ENCODE peak calls at places on chromosome 2, in four cellular contexts. I is EH; P is H7; U is activated CD8-positive, alpha-beta memory T cell treated with anti-CD3 and anti-CD28 coated beads, Interleukin-2, amount 50 U/mL, for 48 hours. S is an unnamed sample.

GRCh38 chr2:151315381-151315903 is 26.0 kb upstream of the NMI start:
- DNase-seq in I (peak; percentile 30), P (no peak), U (no peak), S (no peak)

GRCh38 chr2:127451981-127452380 is 33.8 kb downstream of the PROC start:
- DNase-seq in I (peak; percentile 14), P (no peak), U (no peak), S (no peak)

GRCh38 chr2:40373093-40373492 is 78.8 kb downstream of the SLC8A1 start:
- DNase-seq in I (no peak), P (no peak), U (no peak), S (no peak)

GRCh38 chr2:168935810-168936581 is 34.9 kb downstream of the G6PC2 start:
- DNase-seq in I (peak; percentile 42), P (no peak), U (no peak), S (no peak)

GRCh38 chr2:20012282-20013060 is at the start of gene MATN3:
- DNase-seq in I (peak; percentile 52), P (peak; percentile 89), U (no peak), S (peak; percentile 84)

GRCh38 chr2:120108749-120109148 is 95.9 kb downstream of the EPB41L5 start:
- DNase-seq in I (peak; percentile 44), P (no peak), U (no peak), S (no peak)

GRCh38 chr2:24471662-24472061 is 19.4 kb upstream of the NCOA1 start:
- DNase-seq in I (no peak), P (no peak), U (no peak), S (no peak)

GRCh38 chr2:148721520-148721931 is 77.0 kb downstream of the EPC2 start:
- DNase-seq in I (peak; percentile 36), P (no peak), U (no peak), S (no peak)

GRCh38 chr2:145423809-145424208 is 903.9 kb upstream of the ZEB2 start:
- DNase-seq in I (no peak), P (no peak), U (no peak), S (no peak)

GRCh38 chr2:187857826-187858225 is 303.6 kb upstream of the TFPI start:
- DNase-seq in I (no peak), P (no peak), U (no peak), S (peak; percentile 18)

S was measured in SK-N-SH.